ENCODE peak calls at places on chromosomes 13 and 19, in nine cellular contexts. R is WTC11; G is AG09309; X is KG1; B is AG04450; Q is activated T-cell treated with anti-CD3 and anti-CD28 coated beads, Interleukin-2, amount 50 U/mL, for 72 hours; C is heart left ventricle; H is ELF-1; P is stimulated activated CD8-positive, alpha-beta memory T cell treated with anti-CD3 and anti-CD28 coated beads, Interleukin-15, amount 100 ng/mL, for 4 hours. J is an unnamed sample.

GRCh38 chr19:7863971-7864718 is 10.0 kb downstream of the PRR36 start:
- DNase-seq in R (no peak), G (no peak), X (no peak), B (no peak), Q (no peak), C (no peak), H (no peak), P (no peak), J (no peak)

GRCh38 chr19:12785431-12786011 is 5.8 kb upstream of the JUNB start:
- DNase-seq in R (no peak), G (no peak), X (peak), B (no peak), Q (no peak), C (no peak), H (no peak), P (no peak), J (no peak)

GRCh38 chr19:13770013-13770635 is 4.1 kb upstream of the C19orf53 start:
- DNase-seq in R (no peak), G (no peak), X (no peak), B (no peak), Q (no peak), C (no peak), H (no peak), P (no peak), J (no peak)

GRCh38 chr19:12034610-12035009 is 869 bp downstream of the ZNF433 start:
- DNase-seq in R (no peak), G (no peak), X (no peak), B (no peak), Q (no peak), C (no peak), H (peak), P (no peak), J (no peak)

GRCh38 chr13:40186041-40186440 is 480.4 kb downstream of the FOXO1 start:
- DNase-seq in R (no peak), G (no peak), X (no peak), B (no peak), Q (peak), C (no peak), H (no peak), P (no peak), J (no peak)

GRCh38 chr13:40221460-40222201 is 444.8 kb downstream of the FOXO1 start:
- DNase-seq in R (no peak), G (peak), X (no peak), B (no peak), Q (peak), C (no peak), H (no peak), P (no peak), J (peak)

GRCh38 chr13:44309771-44310767 is 63.6 kb upstream of the SERP2 start:
- DNase-seq in R (no peak), G (no peak), X (no peak), B (no peak), Q (no peak), C (peak), H (no peak), P (no peak), J (no peak)

GRCh38 chr19:46069841-46070341 is 29.1 kb upstream of the IGFL4 start:
- DNase-seq in R (no peak), G (peak), X (no peak), B (peak), Q (no peak), C (no peak), H (no peak), P (no peak), J (peak)

GRCh38 chr19:13116282-13117175 is at the start of gene TRMT1:
- DNase-seq in R (peak), G (peak), X (peak), B (peak), Q (peak), C (peak), H (peak), P (peak), J (peak)

GRCh38 chr19:48728882-48729645 is 9.5 kb upstream of the MAMSTR start:
- DNase-seq in R (peak), G (no peak), X (no peak), B (no peak), Q (no peak), C (no peak), H (peak), P (no peak), J (no peak)

GRCh38 chr13:41056996-41057711 is 4.2 kb upstream of the WBP4 start:
- DNase-seq in R (no peak), G (no peak), X (no peak), B (no peak), Q (no peak), C (no peak), H (no peak), P (no peak), J (no peak)

GRCh38 chr13:64332048-64332447 is 2898.1 kb downstream of the PCDH9 start:
- DNase-seq in R (no peak), G (no peak), X (no peak), B (no peak), Q (no peak), C (no peak), H (no peak), P (no peak), J (no peak)

GRCh38 chr13:44764334-44764733 is 188.2 kb upstream of the TSC22D1 start:
- DNase-seq in R (no peak), G (no peak), X (no peak), B (no peak), Q (no peak), C (no peak), H (peak), P (no peak), J (no peak)

GRCh38 chr19:40663712-40664692 is 26.4 kb downstream of the NUMBL start:
- DNase-seq in R (no peak), G (no peak), X (no peak), B (no peak), Q (peak), C (peak), H (peak), P (no peak), J (no peak)

GRCh38 chr13:30329009-30329585 is 21.7 kb upstream of the KATNAL1 start:
- DNase-seq in R (no peak), G (no peak), X (no peak), B (no peak), Q (no peak), C (no peak), H (no peak), P (no peak), J (no peak)

GRCh38 chr19:18202759-18203407 is 959 bp downstream of the RAB3A start:
- DNase-seq in R (peak), G (no peak), X (no peak), B (no peak), Q (no peak), C (no peak), H (no peak), P (no peak), J (no peak)

GRCh38 chr13:30026093-30026492 is 175.7 kb upstream of the UBL3 start:
- DNase-seq in R (no peak), G (peak), X (no peak), B (peak), Q (no peak), C (no peak), H (no peak), P (no peak), J (peak)

GRCh38 chr13:33766724-33767123 is 51.2 kb upstream of the RFC3 start:
- DNase-seq in R (no peak), G (no peak), X (no peak), B (no peak), Q (no peak), C (no peak), H (no peak), P (no peak), J (no peak)

GRCh38 chr13:111503905-111504695 is 183.7 kb downstream of the TEX29 start:
- DNase-seq in R (no peak), G (no peak), X (no peak), B (no peak), Q (no peak), C (no peak), H (no peak), P (no peak), J (no peak)

GRCh38 chr19:42831221-42832019 is 48.1 kb downstream of the PSG1 start:
- DNase-seq in R (no peak), G (no peak), X (no peak), B (no peak), Q (no peak), C (no peak), H (no peak), P (no peak), J (no peak)

GRCh38 chr19:14111486-14111885 is 6.1 kb downstream of the PRKACA start:
- DNase-seq in R (no peak), G (no peak), X (no peak), B (no peak), Q (no peak), C (no peak), H (no peak), P (no peak), J (no peak)

GRCh38 chr13:43085545-43085944 is 62.2 kb downstream of the DNAJC15 start:
- DNase-seq in R (no peak), G (no peak), X (peak), B (no peak), Q (no peak), C (no peak), H (no peak), P (no peak), J (no peak)

GRCh38 chr19:36259211-36259610 is 44.3 kb downstream of the ZNF146 start:
- DNase-seq in R (no peak), G (no peak), X (no peak), B (no peak), Q (no peak), C (no peak), H (no peak), P (no peak), J (no peak)

GRCh38 chr19:55325172-55325571 is at the start of gene TMEM150B:
- DNase-seq in R (no peak), G (no peak), X (no peak), B (no peak), Q (no peak), C (no peak), H (no peak), P (no peak), J (no peak)

GRCh38 chr13:113273856-113274590 is 23.0 kb upstream of the LAMP1 start:
- DNase-seq in R (no peak), G (peak), X (no peak), B (no peak), Q (no peak), C (no peak), H (peak), P (no peak), J (peak)

GRCh38 chr19:49442793-49443365 is 1.6 kb upstream of the SLC17A7 start:
- DNase-seq in R (peak), G (no peak), X (no peak), B (peak), Q (peak), C (peak), H (peak), P (no peak), J (peak)

GRCh38 chr13:79724348-79725103 is 243.6 kb downstream of the NDFIP2 start:
- DNase-seq in R (no peak), G (no peak), X (no peak), B (no peak), Q (no peak), C (no peak), H (no peak), P (no peak), J (peak)

GRCh38 chr19:54420383-54421168 is 5.3 kb downstream of the TTYH1 start:
- DNase-seq in R (peak), G (no peak), X (no peak), B (no peak), Q (no peak), C (peak), H (peak), P (no peak), J (no peak)

GRCh38 chr13:59531571-59532091 is 632.1 kb downstream of the DIAPH3 start:
- DNase-seq in R (peak), G (peak), X (peak), B (peak), Q (peak), C (peak), H (peak), P (no peak), J (peak)

GRCh38 chr13:106917024-106917491 is 349.1 kb upstream of the ARGLU1 start:
- DNase-seq in R (peak), G (no peak), X (no peak), B (no peak), Q (no peak), C (peak), H (peak), P (no peak), J (no peak)